ENCODE peak calls at places on chromosomes 6 and 20, in five cellular contexts. B, V, L, A and D are unnamed samples.
A peak's percentile ranks its signal among the peaks of the same experiment; 100 is the strongest.

GRCh38 chr20:58651548-58651822 is 402 bp downstream of the STX16 start:
- DNase-seq in L (no peak), B (no peak), A (no peak), V (no peak), D (peak; percentile 71)

GRCh38 chr20:5722927-5723326 is 27.3 kb upstream of the SHLD1 start:
- DNase-seq in V (no peak), B (no peak), L (no peak), A (no peak), D (no peak)

GRCh38 chr6:106509420-106510089 is 119.7 kb downstream of the RTN4IP1 start:
- DNase-seq in V (no peak), L (peak; percentile 43), B (no peak), A (no peak), D (no peak)

GRCh38 chr20:11976966-11977365 is 59.3 kb downstream of the BTBD3 start:
- DNase-seq in L (peak; percentile 20), A (no peak), B (no peak), V (no peak), D (no peak)

GRCh38 chr6:89021629-89022028 is 58.2 kb upstream of the RNGTT start:
- DNase-seq in A (no peak), B (no peak), V (no peak), L (no peak), D (no peak)

GRCh38 chr6:39887692-39888450 is 46.4 kb downstream of the MOCS1 start:
- DNase-seq in B (no peak), V (peak; percentile 73), L (peak; percentile 91), A (peak; percentile 63), D (peak; percentile 78)

GRCh38 chr6:113642714-113643442 is 214.3 kb upstream of the MARCKS start:
- DNase-seq in A (peak; percentile 84), L (peak; percentile 7), B (no peak), V (no peak), D (no peak)

GRCh38 chr20:10611357-10611756 is 62.4 kb downstream of the JAG1 start:
- DNase-seq in V (no peak), L (peak; percentile 50), A (peak; percentile 59), B (no peak), D (no peak)

GRCh38 chr6:161540532-161540931 is 266.7 kb upstream of the AGPAT4 start:
- DNase-seq in B (no peak), L (no peak), V (no peak), A (no peak), D (no peak)

GRCh38 chr6:156308604-156309003 is 468.6 kb upstream of the ARID1B start:
- DNase-seq in B (no peak), V (no peak), A (no peak), L (no peak), D (no peak)

GRCh38 chr20:12012241-12013222 is 94.8 kb downstream of the BTBD3 start:
- DNase-seq in B (no peak), V (no peak), L (peak; percentile 50), A (peak; percentile 20), D (peak; percentile 27)

GRCh38 chr6:3794092-3794491 is 42.6 kb upstream of the PXDC1 start:
- DNase-seq in V (no peak), L (no peak), B (no peak), A (no peak), D (no peak)

GRCh38 chr6:27679308-27679967 is 206.5 kb upstream of the ZNF184 start:
- DNase-seq in L (no peak), B (no peak), A (no peak), V (no peak), D (no peak)

GRCh38 chr6:148650941-148651540 is 95.8 kb upstream of the UST start:
- DNase-seq in B (no peak), A (no peak), L (no peak), V (no peak), D (no peak)

GRCh38 chr6:43809417-43810305 is 39.6 kb downstream of the VEGFA start:
- DNase-seq in A (peak; percentile 44), V (no peak), L (peak; percentile 67), B (no peak), D (no peak)

GRCh38 chr6:121436172-121436965 is 923 bp downstream of the GJA1 start:
- DNase-seq in L (peak; percentile 34), V (no peak), B (no peak), A (no peak), D (no peak)

GRCh38 chr6:11275598-11275997 is 43.1 kb upstream of the NEDD9 start:
- DNase-seq in V (no peak), A (no peak), L (no peak), B (no peak), D (no peak)

GRCh38 chr20:34390769-34391447 is 27.8 kb downstream of the ITCH start:
- DNase-seq in V (peak; percentile 50), B (no peak), L (peak; percentile 75), A (peak; percentile 21), D (no peak)

GRCh38 chr20:58997141-58997770 is 9.8 kb downstream of the CTSZ start:
- DNase-seq in B (no peak), L (no peak), A (no peak), V (no peak), D (no peak)

GRCh38 chr6:163985710-163986109 is 571.2 kb downstream of the QKI start:
- DNase-seq in B (no peak), V (no peak), A (no peak), L (peak; percentile 0), D (no peak)

GRCh38 chr6:80988892-80989291 is 763.6 kb downstream of the TENT5A start:
- DNase-seq in V (no peak), A (no peak), B (no peak), L (no peak), D (no peak)

GRCh38 chr6:42136508-42137191 is 5.8 kb downstream of the C6orf132 start:
- DNase-seq in A (no peak), V (no peak), L (peak; percentile 41), B (no peak), D (no peak)
- H3K27ac ChIP-seq in A (peak overlapping the region; percentile 76), V (peak overlapping the region; percentile 46), L (peak overlapping the region; percentile 66), B (no peak overlapping the region), D (no peak overlapping the region)

GRCh38 chr6:91082311-91082803 is 495.5 kb upstream of the MAP3K7 start:
- DNase-seq in B (no peak), V (no peak), L (peak; percentile 76), A (no peak), D (no peak)
- H3K27ac ChIP-seq in B (no peak overlapping the region), V (no peak overlapping the region), L (no peak overlapping the region), A (no peak overlapping the region), D (no peak overlapping the region)

DNA sequence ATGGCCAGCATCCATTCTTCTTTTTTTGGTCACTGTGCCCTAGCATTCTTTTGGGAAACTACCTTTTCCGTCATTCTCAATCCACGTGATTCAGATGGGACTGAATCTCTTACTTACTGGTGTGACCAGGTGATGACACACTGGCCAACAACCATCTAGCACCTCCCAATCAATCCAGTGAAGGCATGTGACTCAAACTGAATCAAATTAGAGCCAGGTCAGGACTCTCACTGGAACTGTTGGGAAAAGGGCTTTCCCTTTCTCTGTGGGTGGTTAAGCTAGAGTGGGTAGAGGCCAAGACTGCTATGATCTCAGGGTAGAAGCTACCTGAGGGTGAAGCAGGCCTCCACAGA is 36.2 kb upstream of the ZMYND8 start:
- DNase-seq in A (no peak), L (no peak), V (no peak), B (no peak), D (no peak)
- H3K27ac ChIP-seq in A (peak overlapping the region; percentile 8), L (peak overlapping the region; percentile 70), V (no peak overlapping the region), B (no peak overlapping the region), D (no peak overlapping the region)

GRCh38 chr6:33746036-33746600 is 587 bp downstream of the IP6K3 start:
- DNase-seq in A (peak; percentile 54), L (peak; percentile 81), V (no peak), B (no peak), D (peak; percentile 30)

GRCh38 chr6:33745558-33745957 is 1.1 kb downstream of the IP6K3 start:
- DNase-seq in L (peak; percentile 65), A (no peak), B (no peak), V (no peak), D (no peak)

GRCh38 chr6:33744895-33745546 is 1.7 kb downstream of the IP6K3 start:
- DNase-seq in V (no peak), A (no peak), L (no peak), B (no peak), D (no peak)

GRCh38 chr6:33747823-33748222 is 1.1 kb upstream of the IP6K3 start:
- DNase-seq in V (no peak), A (no peak), L (no peak), B (no peak), D (no peak)

GRCh38 chr6:33746651-33747100 is at the start of gene IP6K3:
- DNase-seq in L (peak; percentile 66), B (no peak), A (no peak), V (no peak), D (peak; percentile 72)
- H3K27ac ChIP-seq in L (peak within 1 kb of the TSS; percentile 20), B (no peak within 1 kb of the TSS), A (no peak within 1 kb of the TSS), V (peak within 1 kb of the TSS; percentile 76), D (peak within 1 kb of the TSS; percentile 96)

GRCh38 chr6:117444600-117444999 is 18.9 kb upstream of the ROS1 start:
- DNase-seq in L (peak; percentile 76), V (no peak), B (no peak), A (no peak), D (no peak)

GRCh38 chr6:117446851-117447250 is 21.1 kb upstream of the ROS1 start:
- DNase-seq in B (no peak), V (no peak), A (no peak), L (no peak), D (no peak)

GRCh38 chr6:117440558-117441525 is 15.1 kb upstream of the ROS1 start:
- DNase-seq in A (no peak), V (no peak), L (peak; percentile 95), B (no peak), D (no peak)

DNA sequence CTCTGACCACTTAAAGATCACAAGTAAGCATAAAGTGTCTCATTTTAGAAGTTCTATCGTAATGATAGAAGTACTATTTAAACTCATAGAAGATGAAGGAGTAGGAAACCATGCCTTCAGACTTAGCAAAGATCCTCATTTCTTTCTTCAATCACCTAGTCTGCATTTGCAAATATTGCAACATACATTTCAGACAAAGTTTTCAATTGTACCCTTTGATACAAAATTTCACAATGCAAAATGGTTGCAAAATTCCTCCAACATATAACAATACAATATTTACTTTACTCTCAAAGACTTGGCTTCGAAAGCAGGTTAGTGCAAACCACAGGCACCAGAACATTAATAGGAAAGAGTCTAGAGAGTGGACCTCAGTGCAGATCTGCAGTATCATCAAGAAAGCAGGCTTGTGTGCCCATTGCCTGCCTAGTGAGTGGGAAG is 16.1 kb upstream of the ROS1 start:
- DNase-seq in B (no peak), A (no peak), V (no peak), L (peak; percentile 86), D (no peak)
- H3K27ac ChIP-seq in B (no peak overlapping the region), A (no peak overlapping the region), V (peak overlapping the region; percentile 19), L (no peak overlapping the region), D (no peak overlapping the region)

DNA sequence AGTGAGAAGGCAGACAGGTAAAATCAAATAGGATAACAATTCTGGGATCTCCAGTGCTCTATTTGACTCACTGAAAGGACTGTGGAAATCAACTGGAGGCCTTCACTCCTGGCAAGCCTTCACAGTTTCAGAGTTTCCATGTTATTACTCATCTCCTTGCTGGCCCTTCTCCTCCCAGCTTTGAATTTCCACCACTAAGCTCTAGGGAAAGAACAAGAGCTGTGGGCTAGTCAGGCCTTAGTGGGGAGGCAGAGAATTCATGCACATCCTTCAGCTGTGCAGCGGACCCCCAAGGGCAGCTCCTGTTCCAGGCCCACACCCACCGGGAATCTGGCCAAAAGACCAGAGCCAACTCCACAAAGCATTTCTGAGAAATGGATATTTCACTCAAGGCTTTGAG is 26.0 kb downstream of the MYLIP start:
- DNase-seq in A (no peak), L (peak; percentile 66), V (no peak), B (no peak), D (no peak)
- H3K27ac ChIP-seq in A (no peak overlapping the region), L (no peak overlapping the region), V (no peak overlapping the region), B (no peak overlapping the region), D (no peak overlapping the region)